ENCODE peak calls at places on chromosomes 16 and 17, in five cellular contexts. P, G, C, V and O are unnamed samples.

GRCh38 chr16:72291121-72291520 is 119.2 kb upstream of the PMFBP1 start:
- DNase-seq in P (no peak), G (no peak), C (no peak), V (no peak), O (no peak)

GRCh38 chr16:1028524-1029258 is 43.9 kb upstream of the SSTR5 start:
- DNase-seq in P (no peak), G (no peak), C (no peak), V (no peak), O (no peak)

GRCh38 chr17:80743181-80743771 is 198.6 kb downstream of the RPTOR start:
- DNase-seq in P (no peak), G (no peak), C (no peak), V (no peak), O (no peak)

GRCh38 chr16:17125671-17126070 is 345.1 kb downstream of the XYLT1 start:
- DNase-seq in P (no peak), G (no peak), C (no peak), V (no peak), O (no peak)

GRCh38 chr17:17382901-17383300 is 79.7 kb downstream of the NT5M start:
- DNase-seq in P (no peak), G (no peak), C (peak), V (no peak), O (no peak)

GRCh38 chr17:63946440-63947363 is 14.6 kb upstream of the CD79B start:
- DNase-seq in P (peak), G (peak), C (peak), V (peak), O (no peak)

GRCh38 chr17:51745993-51746392 is 412.5 kb downstream of the CA10 start:
- DNase-seq in P (no peak), G (no peak), C (no peak), V (no peak), O (no peak)

GRCh38 chr17:58352843-58353719 is 1.1 kb upstream of the SUPT4H1 start:
- DNase-seq in P (no peak), G (no peak), C (peak), V (peak), O (no peak)

GRCh38 chr17:32746280-32746679 is 130.6 kb downstream of the MYO1D start:
- DNase-seq in P (no peak), G (no peak), C (peak), V (no peak), O (no peak)

GRCh38 chr17:76252040-76252954 is 12.0 kb upstream of the RNF157 start:
- DNase-seq in P (peak), G (no peak), C (peak), V (no peak), O (no peak)

GRCh38 chr16:87492241-87492635 is 586 bp downstream of the ZCCHC14 start:
- DNase-seq in P (no peak), G (peak), C (no peak), V (no peak), O (no peak)

GRCh38 chr16:51327001-51327400 is 175.9 kb upstream of the SALL1 start:
- DNase-seq in P (no peak), G (no peak), C (no peak), V (no peak), O (peak)

GRCh38 chr16:25493136-25493811 is 198.5 kb upstream of the HS3ST4 start:
- DNase-seq in P (no peak), G (no peak), C (no peak), V (no peak), O (no peak)

GRCh38 chr16:49639739-49640388 is 216.0 kb downstream of the ZNF423 start:
- DNase-seq in P (no peak), G (no peak), C (peak), V (peak), O (peak)

GRCh38 chr16:47928008-47928407 is 227.8 kb downstream of the ABCC12 start:
- DNase-seq in P (no peak), G (no peak), C (no peak), V (no peak), O (no peak)

GRCh38 chr16:87790278-87791023 is 24.7 kb upstream of the KLHDC4 start:
- DNase-seq in P (peak), G (no peak), C (no peak), V (no peak), O (no peak)

DNA sequence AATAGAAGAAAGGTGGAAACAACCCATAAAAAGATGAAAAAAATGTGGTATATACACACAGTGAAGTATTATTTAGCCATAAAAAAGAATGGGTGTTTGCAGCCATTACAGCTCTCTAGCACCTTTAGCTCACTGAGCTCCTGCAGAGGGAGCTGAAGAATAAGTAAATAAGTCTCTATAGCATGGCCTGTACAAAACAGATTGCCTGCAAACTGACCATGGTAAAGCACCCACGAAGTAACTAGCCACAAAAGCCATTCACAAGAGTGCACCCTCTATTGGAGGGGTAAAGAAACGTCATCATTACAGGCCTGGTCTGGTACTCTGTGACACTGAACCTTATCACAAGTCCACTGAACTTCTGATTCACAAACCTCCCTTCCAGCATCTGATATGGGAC is 76.3 kb downstream of the USP32 start:
- DNase-seq in P (no peak), G (peak), C (no peak), V (no peak), O (no peak)
- TF ChIP-seq CTCF in P (peak), G (peak), C (no peak), V (no peak), O (no peak)

DNA sequence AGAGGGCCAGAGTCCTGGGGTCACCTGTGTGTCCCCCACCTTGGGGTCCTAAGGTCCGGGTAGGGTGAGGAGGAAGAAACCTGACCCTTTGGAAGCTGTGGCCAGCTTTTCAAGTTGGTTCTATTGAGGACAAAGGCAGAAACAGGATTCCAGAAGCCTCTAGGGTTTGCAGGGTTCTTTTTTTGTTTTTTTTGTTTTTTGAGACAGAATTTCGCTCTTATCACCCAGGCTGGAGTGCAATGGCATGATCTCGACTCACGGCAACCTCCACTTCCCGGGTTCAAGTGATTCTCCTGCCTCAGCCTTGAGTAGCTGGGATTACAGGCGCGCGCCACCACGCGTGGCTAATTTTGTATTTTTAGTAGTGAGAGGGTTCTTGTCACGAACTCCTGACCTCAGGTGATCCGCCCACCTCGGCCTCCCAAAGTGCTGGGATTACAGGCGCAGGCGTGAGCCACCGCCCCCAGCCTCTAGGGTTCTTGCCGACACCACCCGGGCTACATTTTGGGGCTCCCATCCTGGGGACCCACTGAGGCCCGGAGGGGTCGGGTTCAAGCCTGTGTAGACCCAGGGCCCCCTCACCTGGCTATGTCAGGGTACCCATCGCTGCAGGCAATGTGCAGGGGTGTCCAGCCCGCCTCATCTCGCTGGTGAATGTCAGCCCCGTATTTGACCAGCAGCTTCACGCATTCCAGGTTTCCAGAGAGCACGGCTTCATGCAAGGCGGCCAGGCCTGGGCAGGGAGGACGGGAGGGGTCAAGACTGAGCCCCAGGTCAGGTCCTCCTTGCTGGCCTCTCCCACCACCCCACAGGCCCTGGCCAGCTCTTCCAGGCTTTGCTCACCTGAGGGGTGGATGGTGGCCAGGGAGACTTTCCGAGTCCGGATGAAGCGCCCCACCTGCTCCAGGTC is 674 bp downstream of the PPP1R27 start:
- DNase-seq in P (peak), G (no peak), C (no peak), V (no peak), O (no peak)
- H3K27ac ChIP-seq in P (peak), G (peak), C (no peak), V (peak), O (peak)

DNA sequence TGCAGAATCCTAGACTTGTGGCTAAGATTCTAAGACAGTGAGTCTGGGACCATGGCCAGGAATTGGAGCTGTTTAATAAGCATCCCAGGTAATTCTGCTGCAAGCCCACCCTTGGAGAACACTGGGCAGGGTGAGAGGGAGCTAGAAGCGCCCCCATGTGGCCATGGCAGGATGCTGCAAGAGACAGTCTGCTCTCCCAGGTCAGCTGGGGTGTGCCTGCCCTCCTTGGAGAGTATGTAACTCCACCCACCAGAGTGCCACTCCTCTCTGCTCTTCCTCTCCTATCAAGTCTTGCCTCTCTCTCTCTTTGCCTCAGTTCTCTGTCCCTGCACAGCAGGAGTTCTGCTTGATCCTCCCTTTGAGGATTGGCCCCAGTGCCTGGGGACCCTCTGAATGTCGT is 14.9 kb downstream of the RCVRN start:
- DNase-seq in P (no peak), G (peak), C (no peak), V (peak), O (no peak)
- TF ChIP-seq CTCF in P (peak), G (peak), C (no peak), V (peak), O (no peak)

DNA sequence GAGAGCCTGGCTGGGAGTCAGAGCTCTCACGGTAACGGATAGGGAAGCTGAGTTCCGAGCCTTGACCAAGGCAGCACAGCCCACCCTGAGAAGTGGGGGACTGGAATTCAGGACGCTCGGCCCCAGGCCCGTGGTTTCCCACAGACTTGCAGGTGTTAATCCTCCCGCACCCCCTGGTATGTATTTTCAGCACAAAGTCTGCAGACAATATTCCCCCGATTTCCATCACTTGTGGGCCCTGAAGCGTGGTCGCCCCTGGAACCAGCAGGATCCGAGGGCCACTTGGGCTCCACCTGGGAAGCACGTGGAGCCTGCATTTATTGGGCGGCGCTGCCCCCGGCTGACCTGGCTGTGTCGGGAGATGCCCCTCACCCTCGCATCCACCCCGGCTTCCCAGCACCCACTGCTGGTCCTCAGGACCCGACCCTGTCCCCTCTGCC is 60.2 kb downstream of the WSB1 start:
- DNase-seq in P (no peak), G (peak), C (no peak), V (no peak), O (no peak)
- H3K27ac ChIP-seq in P (peak), G (peak), C (peak), V (no peak), O (peak)

DNA sequence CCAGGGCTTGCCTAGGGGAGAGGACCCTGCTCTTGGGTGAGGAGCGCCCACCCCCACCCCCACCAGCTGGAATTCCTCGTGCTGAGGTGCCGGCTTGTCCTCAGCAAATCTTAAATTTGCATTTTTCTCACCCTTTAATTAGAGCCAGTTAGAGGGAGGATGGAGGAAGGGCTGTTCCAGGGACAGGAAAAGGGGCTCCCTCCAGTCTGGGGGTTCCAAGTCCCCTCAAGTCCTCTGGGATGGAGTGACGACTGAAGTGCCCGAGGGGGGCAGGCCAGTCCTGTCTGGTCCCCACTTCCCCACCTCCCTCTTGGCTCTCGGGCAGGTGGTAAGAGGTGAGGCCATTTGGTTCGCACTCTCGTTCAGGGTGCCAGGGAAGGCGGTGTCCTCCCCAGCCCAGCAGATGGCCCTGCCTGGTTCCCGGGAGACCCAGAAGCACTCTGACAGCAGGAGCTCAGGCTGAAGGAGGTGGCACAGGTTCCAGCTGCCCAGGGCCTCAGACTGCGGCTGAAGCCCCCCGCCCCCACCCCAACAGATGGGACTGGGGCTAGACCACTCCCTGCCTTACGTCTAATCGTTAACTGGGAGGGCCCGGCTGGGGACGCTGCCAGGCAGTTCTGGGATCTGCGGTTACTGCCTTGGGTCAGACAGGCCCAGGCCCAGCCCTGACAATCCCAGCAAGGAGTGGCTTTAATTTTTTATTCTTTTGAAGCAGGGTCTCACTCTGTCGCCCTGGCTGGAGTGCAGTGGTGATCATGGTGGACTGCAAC is 2.2 kb downstream of the RAB26 start:
- DNase-seq in P (peak), G (no peak), C (no peak), V (peak), O (no peak)
- TF ChIP-seq CTCF in P (no peak), G (no peak), C (no peak), V (no peak), O (no peak)

GRCh38 chr17:42071810-42072209 is 21.4 kb upstream of the C17orf113 start:
- DNase-seq in P (no peak), G (no peak), C (no peak), V (no peak), O (no peak)

GRCh38 chr17:42075789-42076188 is 22.5 kb downstream of the ZNF385C start:
- DNase-seq in P (no peak), G (no peak), C (no peak), V (no peak), O (no peak)

GRCh38 chr17:42076797-42077559 is 21.3 kb downstream of the ZNF385C start:
- DNase-seq in P (no peak), G (no peak), C (no peak), V (no peak), O (no peak)

GRCh38 chr17:42068979-42069378 is 18.6 kb upstream of the C17orf113 start:
- DNase-seq in P (no peak), G (no peak), C (no peak), V (no peak), O (no peak)

DNA sequence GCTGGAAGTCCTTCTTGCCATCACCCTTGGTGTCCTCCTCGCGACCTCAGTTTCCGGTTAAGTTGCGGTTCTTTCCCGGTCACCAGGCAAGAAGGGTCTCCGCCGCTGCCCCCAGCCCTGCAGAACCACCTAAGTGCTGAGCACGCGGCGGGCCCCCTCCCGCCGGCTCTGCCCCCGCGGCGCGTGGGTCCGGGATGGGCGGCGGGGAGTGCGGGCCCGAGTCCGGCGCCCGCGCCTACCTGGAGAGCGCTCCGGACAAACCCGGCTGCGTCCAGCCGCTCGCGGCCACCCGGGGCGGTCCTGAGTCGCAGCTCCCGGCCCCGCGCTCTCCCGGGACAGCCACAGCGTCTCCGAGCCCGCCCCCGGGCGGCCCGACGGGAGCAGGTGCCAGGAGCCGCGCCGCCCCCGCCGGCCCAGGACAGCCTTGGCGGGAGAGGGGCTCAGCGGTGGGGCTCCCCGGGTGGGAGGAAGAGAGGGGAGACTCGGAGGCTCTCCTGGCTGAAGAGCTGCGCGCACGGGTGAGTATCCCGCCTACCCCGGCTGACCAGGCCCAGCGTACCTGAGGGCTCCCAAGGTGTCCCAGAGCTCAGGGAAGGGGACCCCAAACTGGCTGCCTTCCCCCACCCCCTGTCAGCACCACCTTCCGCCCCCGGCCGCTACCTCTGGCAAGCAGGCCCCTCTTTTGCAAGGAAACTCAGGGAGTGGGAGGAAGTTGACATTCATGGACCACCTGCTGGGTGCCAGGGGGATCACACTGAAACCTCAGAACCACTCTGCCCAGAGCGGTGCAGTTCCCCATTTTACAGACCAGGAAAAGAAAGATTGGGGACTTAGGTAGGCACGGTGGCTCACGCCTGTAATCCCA is 22.2 kb upstream of the C17orf113 start:
- DNase-seq in P (no peak), G (peak), C (no peak), V (peak), O (no peak)
- H3K27ac ChIP-seq in P (no peak), G (no peak), C (no peak), V (no peak), O (no peak)

GRCh38 chr17:79073706-79074088 is 927 bp upstream of the ENGASE start:
- DNase-seq in P (no peak), G (no peak), C (no peak), V (no peak), O (no peak)

GRCh38 chr17:79075861-79076406 is 1.3 kb downstream of the ENGASE start:
- DNase-seq in P (no peak), G (no peak), C (no peak), V (no peak), O (no peak)

GRCh38 chr17:79074650-79075432 is at the start of gene ENGASE:
- DNase-seq in P (peak), G (peak), C (peak), V (peak), O (peak)

GRCh38 chr17:79077587-79077986 is 3.0 kb downstream of the ENGASE start:
- DNase-seq in P (no peak), G (no peak), C (no peak), V (no peak), O (no peak)

GRCh38 chr17:79075433-79075805 is 795 bp downstream of the ENGASE start:
- DNase-seq in P (no peak), G (no peak), C (peak), V (no peak), O (no peak)
- TF ChIP-seq CTCF in P (no peak), G (no peak), C (no peak), V (no peak), O (no peak)

DNA sequence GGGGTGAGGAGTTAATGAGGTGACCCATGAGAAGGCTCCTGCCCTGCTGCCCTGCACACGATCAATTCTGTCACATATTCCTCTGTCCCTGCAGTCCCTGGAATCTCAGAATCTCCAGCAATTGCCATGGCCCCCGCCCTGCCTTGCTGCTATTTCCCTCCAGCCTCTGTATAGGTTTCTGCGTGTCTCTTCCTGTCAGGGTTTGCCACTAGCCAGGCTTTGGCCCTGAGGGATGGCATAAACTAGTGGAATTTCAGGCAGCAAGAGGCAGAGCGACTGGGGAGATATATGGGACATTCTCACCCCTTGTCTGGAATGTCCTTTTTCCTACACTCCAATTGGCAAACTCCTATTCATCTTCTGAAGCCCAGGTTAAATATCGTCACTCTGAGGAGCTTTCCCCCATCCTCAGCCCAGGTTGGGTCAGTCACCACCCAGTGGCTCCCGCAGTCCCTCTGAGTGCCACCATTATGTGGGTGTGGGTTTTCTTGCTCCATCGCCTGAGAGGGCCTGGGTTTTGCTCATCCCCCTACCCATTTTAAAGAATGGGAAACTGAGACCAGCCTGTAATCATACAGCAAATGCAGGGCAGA is 15.5 kb upstream of the NATD1 start:
- DNase-seq in P (no peak), G (no peak), C (no peak), V (no peak), O (no peak)
- H3K27ac ChIP-seq in P (no peak), G (no peak), C (no peak), V (no peak), O (no peak)